ENCODE peak calls at places on chromosomes 13 and 19, in four cellular contexts. One of them, this sample, is unnamed.

GRCh38 chr13:112444001-112444311 is 67.8 kb downstream of the SPACA7 start:
- DNase-seq in stimulated activated CD8-positive, alpha-beta memory T cell treated with anti-CD3 and anti-CD28 coated beads, Interleukin-12 subunit alpha, Interleukin-12 subunit beta, amount 100 ng/mL, for 1 hour: no peak
- DNase-seq in MCF 10A: peak
- DNase-seq in HuH-7.5: peak
- DNase-seq in this sample: peak

GRCh38 chr19:2405256-2405655 is 22.1 kb downstream of the TIMM13 start:
- DNase-seq in HuH-7.5: no peak
- DNase-seq in MCF 10A: no peak
- DNase-seq in stimulated activated CD8-positive, alpha-beta memory T cell treated with anti-CD3 and anti-CD28 coated beads, Interleukin-12 subunit alpha, Interleukin-12 subunit beta, amount 100 ng/mL, for 1 hour: no peak
- DNase-seq in this sample: no peak

GRCh38 chr19:45872095-45872919 is 8.2 kb downstream of the FOXA3 start:
- DNase-seq in MCF 10A: no peak
- DNase-seq in HuH-7.5: no peak
- DNase-seq in stimulated activated CD8-positive, alpha-beta memory T cell treated with anti-CD3 and anti-CD28 coated beads, Interleukin-12 subunit alpha, Interleukin-12 subunit beta, amount 100 ng/mL, for 1 hour: no peak
- DNase-seq in this sample: no peak

GRCh38 chr19:28940751-28941500 is 272.0 kb downstream of the UQCRFS1 start:
- DNase-seq in stimulated activated CD8-positive, alpha-beta memory T cell treated with anti-CD3 and anti-CD28 coated beads, Interleukin-12 subunit alpha, Interleukin-12 subunit beta, amount 100 ng/mL, for 1 hour: no peak
- DNase-seq in MCF 10A: no peak
- DNase-seq in HuH-7.5: no peak
- DNase-seq in this sample: no peak

GRCh38 chr19:11013771-11014170 is 52.9 kb downstream of the SMARCA4 start:
- DNase-seq in MCF 10A: no peak
- DNase-seq in stimulated activated CD8-positive, alpha-beta memory T cell treated with anti-CD3 and anti-CD28 coated beads, Interleukin-12 subunit alpha, Interleukin-12 subunit beta, amount 100 ng/mL, for 1 hour: no peak
- DNase-seq in HuH-7.5: no peak
- DNase-seq in this sample: no peak

GRCh38 chr19:57241181-57241580 is 749 bp downstream of the ZNF805 start:
- DNase-seq in MCF 10A: peak
- DNase-seq in stimulated activated CD8-positive, alpha-beta memory T cell treated with anti-CD3 and anti-CD28 coated beads, Interleukin-12 subunit alpha, Interleukin-12 subunit beta, amount 100 ng/mL, for 1 hour: no peak
- DNase-seq in HuH-7.5: no peak
- DNase-seq in this sample: no peak

GRCh38 chr19:30249911-30250310 is 122.3 kb upstream of the ZNF536 start:
- DNase-seq in HuH-7.5: no peak
- DNase-seq in MCF 10A: no peak
- DNase-seq in stimulated activated CD8-positive, alpha-beta memory T cell treated with anti-CD3 and anti-CD28 coated beads, Interleukin-12 subunit alpha, Interleukin-12 subunit beta, amount 100 ng/mL, for 1 hour: no peak
- DNase-seq in this sample: no peak

GRCh38 chr19:55689366-55690108 is 14.5 kb downstream of the EPN1 start:
- DNase-seq in MCF 10A: no peak
- DNase-seq in HuH-7.5: no peak
- DNase-seq in stimulated activated CD8-positive, alpha-beta memory T cell treated with anti-CD3 and anti-CD28 coated beads, Interleukin-12 subunit alpha, Interleukin-12 subunit beta, amount 100 ng/mL, for 1 hour: no peak
- DNase-seq in this sample: no peak

GRCh38 chr19:19443902-19444693 is 38.6 kb downstream of the GATAD2A start:
- DNase-seq in HuH-7.5: no peak
- DNase-seq in MCF 10A: no peak
- DNase-seq in stimulated activated CD8-positive, alpha-beta memory T cell treated with anti-CD3 and anti-CD28 coated beads, Interleukin-12 subunit alpha, Interleukin-12 subunit beta, amount 100 ng/mL, for 1 hour: no peak
- DNase-seq in this sample: no peak

GRCh38 chr19:15297416-15298224 is 34.7 kb downstream of the BRD4 start:
- DNase-seq in stimulated activated CD8-positive, alpha-beta memory T cell treated with anti-CD3 and anti-CD28 coated beads, Interleukin-12 subunit alpha, Interleukin-12 subunit beta, amount 100 ng/mL, for 1 hour: no peak
- DNase-seq in MCF 10A: peak
- DNase-seq in HuH-7.5: peak
- DNase-seq in this sample: no peak

GRCh38 chr19:6359517-6359916 is 1.8 kb upstream of the CLPP start:
- DNase-seq in MCF 10A: no peak
- DNase-seq in stimulated activated CD8-positive, alpha-beta memory T cell treated with anti-CD3 and anti-CD28 coated beads, Interleukin-12 subunit alpha, Interleukin-12 subunit beta, amount 100 ng/mL, for 1 hour: no peak
- DNase-seq in HuH-7.5: no peak
- DNase-seq in this sample: no peak

GRCh38 chr19:56671613-56671994 is at the start of gene ZNF835:
- DNase-seq in MCF 10A: no peak
- DNase-seq in stimulated activated CD8-positive, alpha-beta memory T cell treated with anti-CD3 and anti-CD28 coated beads, Interleukin-12 subunit alpha, Interleukin-12 subunit beta, amount 100 ng/mL, for 1 hour: peak
- DNase-seq in HuH-7.5: no peak
- DNase-seq in this sample: no peak

GRCh38 chr19:43353606-43354304 is at the start of gene CD177:
- DNase-seq in MCF 10A: no peak
- DNase-seq in stimulated activated CD8-positive, alpha-beta memory T cell treated with anti-CD3 and anti-CD28 coated beads, Interleukin-12 subunit alpha, Interleukin-12 subunit beta, amount 100 ng/mL, for 1 hour: no peak
- DNase-seq in HuH-7.5: no peak
- DNase-seq in this sample: no peak

GRCh38 chr13:42733046-42733445 is 48.3 kb upstream of the FAM216B start:
- DNase-seq in stimulated activated CD8-positive, alpha-beta memory T cell treated with anti-CD3 and anti-CD28 coated beads, Interleukin-12 subunit alpha, Interleukin-12 subunit beta, amount 100 ng/mL, for 1 hour: no peak
- DNase-seq in MCF 10A: no peak
- DNase-seq in HuH-7.5: no peak
- DNase-seq in this sample: no peak

GRCh38 chr13:111949311-111949710 is 117.6 kb upstream of the SOX1 start:
- DNase-seq in MCF 10A: no peak
- DNase-seq in stimulated activated CD8-positive, alpha-beta memory T cell treated with anti-CD3 and anti-CD28 coated beads, Interleukin-12 subunit alpha, Interleukin-12 subunit beta, amount 100 ng/mL, for 1 hour: no peak
- DNase-seq in HuH-7.5: no peak
- DNase-seq in this sample: no peak

GRCh38 chr19:3881272-3882040 is 971 bp downstream of the ATCAY start:
- DNase-seq in HuH-7.5: no peak
- DNase-seq in MCF 10A: no peak
- DNase-seq in stimulated activated CD8-positive, alpha-beta memory T cell treated with anti-CD3 and anti-CD28 coated beads, Interleukin-12 subunit alpha, Interleukin-12 subunit beta, amount 100 ng/mL, for 1 hour: no peak
- DNase-seq in this sample: peak

GRCh38 chr13:76489299-76489698 is 396.9 kb downstream of the KCTD12 start:
- DNase-seq in HuH-7.5: no peak
- DNase-seq in MCF 10A: no peak
- DNase-seq in stimulated activated CD8-positive, alpha-beta memory T cell treated with anti-CD3 and anti-CD28 coated beads, Interleukin-12 subunit alpha, Interleukin-12 subunit beta, amount 100 ng/mL, for 1 hour: no peak
- DNase-seq in this sample: no peak

GRCh38 chr13:108957369-108958012 is 328.1 kb downstream of the MYO16 start:
- DNase-seq in HuH-7.5: no peak
- DNase-seq in stimulated activated CD8-positive, alpha-beta memory T cell treated with anti-CD3 and anti-CD28 coated beads, Interleukin-12 subunit alpha, Interleukin-12 subunit beta, amount 100 ng/mL, for 1 hour: no peak
- DNase-seq in MCF 10A: peak
- DNase-seq in this sample: no peak

GRCh38 chr19:45251452-45252354 is 632 bp downstream of the MARK4 start:
- DNase-seq in stimulated activated CD8-positive, alpha-beta memory T cell treated with anti-CD3 and anti-CD28 coated beads, Interleukin-12 subunit alpha, Interleukin-12 subunit beta, amount 100 ng/mL, for 1 hour: no peak
- DNase-seq in HuH-7.5: no peak
- DNase-seq in MCF 10A: no peak
- DNase-seq in this sample: peak

GRCh38 chr19:27974082-27974513 is 1238.9 kb downstream of the UQCRFS1 start:
- DNase-seq in MCF 10A: no peak
- DNase-seq in stimulated activated CD8-positive, alpha-beta memory T cell treated with anti-CD3 and anti-CD28 coated beads, Interleukin-12 subunit alpha, Interleukin-12 subunit beta, amount 100 ng/mL, for 1 hour: no peak
- DNase-seq in HuH-7.5: no peak
- DNase-seq in this sample: no peak

GRCh38 chr19:3132971-3133792 is 2.7 kb upstream of the GNA15 start:
- DNase-seq in HuH-7.5: no peak
- DNase-seq in stimulated activated CD8-positive, alpha-beta memory T cell treated with anti-CD3 and anti-CD28 coated beads, Interleukin-12 subunit alpha, Interleukin-12 subunit beta, amount 100 ng/mL, for 1 hour: peak
- DNase-seq in MCF 10A: no peak
- DNase-seq in this sample: peak

GRCh38 chr13:51729853-51730553 is 74.0 kb downstream of the DHRS12 start:
- DNase-seq in MCF 10A: peak
- DNase-seq in stimulated activated CD8-positive, alpha-beta memory T cell treated with anti-CD3 and anti-CD28 coated beads, Interleukin-12 subunit alpha, Interleukin-12 subunit beta, amount 100 ng/mL, for 1 hour: no peak
- DNase-seq in HuH-7.5: no peak
- DNase-seq in this sample: no peak

GRCh38 chr13:65217459-65217858 is 2012.7 kb downstream of the PCDH9 start:
- DNase-seq in HuH-7.5: no peak
- DNase-seq in stimulated activated CD8-positive, alpha-beta memory T cell treated with anti-CD3 and anti-CD28 coated beads, Interleukin-12 subunit alpha, Interleukin-12 subunit beta, amount 100 ng/mL, for 1 hour: no peak
- DNase-seq in MCF 10A: no peak
- DNase-seq in this sample: no peak

GRCh38 chr19:7691497-7691896 is 10.4 kb downstream of the FCER2 start:
- DNase-seq in MCF 10A: no peak
- DNase-seq in stimulated activated CD8-positive, alpha-beta memory T cell treated with anti-CD3 and anti-CD28 coated beads, Interleukin-12 subunit alpha, Interleukin-12 subunit beta, amount 100 ng/mL, for 1 hour: no peak
- DNase-seq in HuH-7.5: no peak
- DNase-seq in this sample: no peak

GRCh38 chr19:1364070-1364719 is 19.5 kb upstream of the NDUFS7 start:
- DNase-seq in stimulated activated CD8-positive, alpha-beta memory T cell treated with anti-CD3 and anti-CD28 coated beads, Interleukin-12 subunit alpha, Interleukin-12 subunit beta, amount 100 ng/mL, for 1 hour: no peak
- DNase-seq in HuH-7.5: no peak
- DNase-seq in MCF 10A: no peak
- DNase-seq in this sample: no peak

GRCh38 chr13:110812869-110813645 is 99.6 kb downstream of the ING1 start:
- DNase-seq in HuH-7.5: no peak
- DNase-seq in MCF 10A: no peak
- DNase-seq in stimulated activated CD8-positive, alpha-beta memory T cell treated with anti-CD3 and anti-CD28 coated beads, Interleukin-12 subunit alpha, Interleukin-12 subunit beta, amount 100 ng/mL, for 1 hour: no peak
- DNase-seq in this sample: no peak

GRCh38 chr13:73542446-73542845 is 483.6 kb downstream of the KLF5 start:
- DNase-seq in HuH-7.5: no peak
- DNase-seq in stimulated activated CD8-positive, alpha-beta memory T cell treated with anti-CD3 and anti-CD28 coated beads, Interleukin-12 subunit alpha, Interleukin-12 subunit beta, amount 100 ng/mL, for 1 hour: no peak
- DNase-seq in MCF 10A: no peak
- DNase-seq in this sample: no peak

This sample was measured in CMK.